ENCODE peak calls at places on chromosomes 13 and 19, in five cellular contexts. M is tibial nerve, I is mucosa of descending colon, E is PC-9, X is ascending aorta. O is an unnamed sample.

GRCh38 chr13:22801402-22802003 is 379.3 kb upstream of the SGCG start:
- DNase-seq in M (no peak), I (no peak), E (no peak), X (no peak), O (no peak)

GRCh38 chr13:110281736-110282135 is 25.2 kb downstream of the COL4A1 start:
- DNase-seq in M (no peak), I (no peak), E (no peak), X (no peak), O (no peak)

GRCh38 chr13:50400035-50400726 is 384.9 kb downstream of the KCNRG start:
- DNase-seq in M (no peak), I (no peak), E (no peak), X (no peak), O (no peak)

GRCh38 chr13:31322025-31322424 is 122.2 kb downstream of the B3GLCT start:
- DNase-seq in M (no peak), I (no peak), E (no peak), X (no peak), O (peak)

GRCh38 chr13:23899555-23899954 is 2.3 kb upstream of the C1QTNF9B start:
- DNase-seq in M (no peak), I (no peak), E (no peak), X (no peak), O (no peak)

GRCh38 chr13:103883152-103883551 is 816.9 kb upstream of the SLC10A2 start:
- DNase-seq in M (peak), I (peak), E (peak), X (peak), O (peak)

GRCh38 chr19:8132858-8133458 is 16.4 kb downstream of the FBN3 start:
- DNase-seq in M (no peak), I (no peak), E (peak), X (no peak), O (no peak)

GRCh38 chr13:65829241-65830008 is 1400.7 kb downstream of the PCDH9 start:
- DNase-seq in M (no peak), I (no peak), E (no peak), X (no peak), O (no peak)

GRCh38 chr13:99956473-99957349 is 14.9 kb downstream of the ZIC5 start:
- DNase-seq in M (no peak), I (no peak), E (no peak), X (no peak), O (no peak)

GRCh38 chr13:100454876-100455275 is 133.7 kb downstream of the GGACT start:
- DNase-seq in M (no peak), I (no peak), E (peak), X (no peak), O (no peak)

GRCh38 chr19:28234637-28235036 is 978.3 kb downstream of the UQCRFS1 start:
- DNase-seq in M (no peak), I (no peak), E (no peak), X (no peak), O (no peak)

GRCh38 chr13:46554971-46555370 is 2.0 kb downstream of the LRCH1 start:
- DNase-seq in M (no peak), I (no peak), E (no peak), X (no peak), O (no peak)

GRCh38 chr13:72125561-72125960 is 258.6 kb upstream of the DACH1 start:
- DNase-seq in M (no peak), I (no peak), E (no peak), X (no peak), O (peak)

GRCh38 chr13:29886446-29886845 is 36.0 kb upstream of the UBL3 start:
- DNase-seq in M (no peak), I (no peak), E (no peak), X (no peak), O (no peak)

GRCh38 chr13:73548444-73548843 is 489.6 kb downstream of the KLF5 start:
- DNase-seq in M (no peak), I (no peak), E (no peak), X (no peak), O (no peak)

GRCh38 chr13:42001580-42001979 is 40.7 kb upstream of the VWA8 start:
- DNase-seq in M (no peak), I (no peak), E (no peak), X (no peak), O (peak)

GRCh38 chr19:3275068-3275582 is 50.7 kb downstream of the CELF5 start:
- DNase-seq in M (no peak), I (no peak), E (no peak), X (no peak), O (no peak)

GRCh38 chr13:113880651-113881611 is 17.1 kb upstream of the GAS6 start:
- DNase-seq in M (no peak), I (no peak), E (no peak), X (no peak), O (no peak)

GRCh38 chr19:14248578-14249011 is 42.6 kb upstream of the ADGRL1 start:
- DNase-seq in M (peak), I (peak), E (no peak), X (peak), O (no peak)

GRCh38 chr19:7251502-7251901 is 42.7 kb downstream of the INSR start:
- DNase-seq in M (no peak), I (no peak), E (no peak), X (no peak), O (no peak)

GRCh38 chr13:78194904-78195639 is 276.4 kb upstream of the EDNRB start:
- DNase-seq in M (no peak), I (no peak), E (no peak), X (no peak), O (peak)

GRCh38 chr13:21684576-21684975 is 13.7 kb downstream of the FGF9 start:
- DNase-seq in M (no peak), I (no peak), E (no peak), X (no peak), O (no peak)

GRCh38 chr13:46057251-46058015 is 4.9 kb upstream of the ZC3H13 start:
- DNase-seq in M (no peak), I (no peak), E (no peak), X (no peak), O (no peak)

GRCh38 chr19:18756896-18757295 is 34.2 kb downstream of the COMP start:
- DNase-seq in M (no peak), I (no peak), E (no peak), X (no peak), O (no peak)

GRCh38 chr19:5903054-5903501 is 512 bp downstream of the NDUFA11 start:
- DNase-seq in M (no peak), I (no peak), E (no peak), X (no peak), O (no peak)

GRCh38 chr13:112703449-112703848 is 13.6 kb downstream of the ATP11A start:
- DNase-seq in M (no peak), I (no peak), E (no peak), X (no peak), O (no peak)

GRCh38 chr19:17942582-17943283 is 9.9 kb downstream of the CCDC124 start:
- DNase-seq in M (no peak), I (no peak), E (no peak), X (no peak), O (no peak)

GRCh38 chr19:35618857-35619256 is 6.3 kb downstream of the HAUS5 start:
- DNase-seq in M (no peak), I (no peak), E (no peak), X (no peak), O (no peak)

GRCh38 chr13:23876265-23876664 is 12.9 kb downstream of the MIPEP start:
- DNase-seq in M (no peak), I (no peak), E (no peak), X (no peak), O (no peak)

GRCh38 chr19:289651-290538 is 1.3 kb downstream of the PLPP2 start:
- DNase-seq in M (no peak), I (peak), E (peak), X (no peak), O (no peak)
- H3K4me3 ChIP-seq in M (no peak), I (peak), E (peak), X (no peak), O (peak)

GRCh38 chr19:1957562-1958248 is 16.7 kb downstream of the CSNK1G2 start:
- DNase-seq in M (no peak), I (no peak), E (no peak), X (no peak), O (no peak)

GRCh38 chr19:1955171-1956142 is 14.5 kb downstream of the CSNK1G2 start:
- DNase-seq in M (no peak), I (no peak), E (no peak), X (no peak), O (no peak)

GRCh38 chr19:1954547-1954946 is 13.6 kb downstream of the CSNK1G2 start:
- DNase-seq in M (no peak), I (no peak), E (no peak), X (no peak), O (no peak)

GRCh38 chr19:1956868-1957492 is 16.0 kb downstream of the CSNK1G2 start:
- DNase-seq in M (no peak), I (no peak), E (no peak), X (no peak), O (no peak)

DNA sequence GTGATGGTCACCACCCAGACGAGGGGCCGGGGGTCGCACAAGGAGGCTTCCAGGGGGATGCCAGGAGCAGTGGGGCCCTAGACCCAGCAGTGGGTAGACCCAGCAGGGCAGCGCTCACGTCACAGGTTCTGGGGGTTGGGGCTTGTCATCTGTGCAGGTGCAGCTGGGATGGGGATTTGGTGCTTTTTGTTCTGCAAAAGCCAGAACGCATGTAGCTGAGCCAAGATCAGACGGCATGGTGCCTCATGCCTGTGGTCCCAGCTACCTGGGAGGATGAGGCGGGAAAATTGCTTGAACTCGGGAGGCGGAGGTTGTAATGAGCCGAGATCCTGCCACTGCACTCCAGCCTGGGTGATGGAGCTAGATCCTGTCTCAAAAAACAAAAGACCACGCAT is 15.2 kb downstream of the CSNK1G2 start:
- DNase-seq in M (no peak), I (no peak), E (no peak), X (no peak), O (no peak)
- H3K4me3 ChIP-seq in M (no peak), I (no peak), E (no peak), X (no peak), O (no peak)

DNA sequence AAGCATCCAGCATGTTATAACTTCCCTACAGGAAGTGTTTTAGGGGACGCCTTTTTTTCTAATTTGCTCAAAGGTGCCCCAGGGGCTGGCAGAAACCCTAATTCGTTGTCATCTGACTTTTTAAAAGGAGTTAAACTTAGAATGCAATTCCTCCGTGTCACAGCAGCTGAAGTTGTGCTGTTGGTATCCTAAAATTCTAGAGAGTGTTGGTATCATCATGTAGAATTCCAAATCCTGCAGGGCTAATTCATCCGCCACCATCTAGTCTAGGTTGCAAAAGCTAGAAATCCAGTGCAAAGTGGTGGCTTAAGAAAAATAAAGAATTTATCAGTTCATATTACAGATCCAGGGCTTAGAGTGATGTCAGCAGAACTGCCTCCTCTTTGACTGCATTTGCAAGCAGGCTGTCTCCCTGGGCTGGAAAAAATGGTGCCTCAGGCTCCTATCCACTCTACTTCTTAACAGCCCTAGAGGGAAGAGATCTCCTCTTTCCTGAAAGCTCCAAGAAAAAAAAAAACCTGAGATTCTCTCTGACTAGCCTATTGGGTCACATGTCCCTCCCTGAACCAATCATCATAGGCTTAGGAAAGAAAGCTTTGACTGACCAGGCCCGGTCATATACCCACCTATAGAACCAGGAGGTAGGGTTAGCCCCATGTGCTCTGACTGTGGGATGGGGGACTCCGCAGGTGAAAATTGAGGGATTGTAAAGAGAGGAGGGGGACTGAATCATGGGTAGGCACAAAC is 73.0 kb downstream of the MAP4K1 start:
- DNase-seq in M (no peak), I (no peak), E (peak), X (no peak), O (peak)
- H3K4me3 ChIP-seq in M (no peak), I (no peak), E (no peak), X (peak), O (no peak)

GRCh38 chr19:15427991-15428471 is 9.2 kb upstream of the AKAP8L start:
- DNase-seq in M (no peak), I (no peak), E (no peak), X (no peak), O (no peak)

GRCh38 chr19:15428956-15429824 is 10.4 kb upstream of the AKAP8L start:
- DNase-seq in M (no peak), I (no peak), E (no peak), X (no peak), O (no peak)

GRCh38 chr19:15431396-15432017 is 12.7 kb upstream of the AKAP8L start:
- DNase-seq in M (no peak), I (no peak), E (no peak), X (no peak), O (no peak)

GRCh38 chr19:15430526-15431120 is 11.8 kb upstream of the AKAP8L start:
- DNase-seq in M (no peak), I (no peak), E (no peak), X (no peak), O (no peak)

DNA sequence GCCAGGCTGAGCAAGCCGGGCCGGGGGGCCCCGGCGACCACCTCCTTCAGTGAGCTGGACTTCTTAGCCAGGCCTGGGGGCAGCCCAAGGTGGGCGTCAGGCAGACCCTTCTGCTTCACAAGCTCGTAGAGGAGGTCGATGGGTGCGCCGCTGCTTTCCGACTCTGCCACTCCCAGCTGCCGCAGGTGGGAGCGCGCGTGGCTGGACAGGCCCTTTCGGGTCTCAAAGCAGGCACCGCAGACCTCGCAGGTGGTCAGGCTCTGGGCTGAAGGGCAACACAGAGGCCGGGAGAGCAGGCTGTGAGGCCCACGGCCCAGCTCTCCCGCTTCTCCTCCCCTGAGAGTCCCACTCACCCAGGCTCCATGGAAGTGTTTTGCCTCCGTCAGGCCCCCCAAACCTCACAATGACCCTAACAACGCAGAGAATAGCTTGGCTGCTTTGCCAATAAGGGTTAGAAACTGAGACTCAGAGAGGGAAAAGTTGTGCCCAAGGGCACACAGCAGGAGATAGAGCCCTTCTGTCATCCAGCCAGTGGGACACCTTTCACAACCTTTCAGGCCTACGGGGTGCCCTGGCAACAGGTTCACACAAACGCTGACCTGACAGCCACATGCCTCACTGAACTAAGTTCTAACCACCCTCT is 11.2 kb upstream of the AKAP8L start:
- DNase-seq in M (no peak), I (no peak), E (no peak), X (no peak), O (no peak)
- H3K4me3 ChIP-seq in M (no peak), I (no peak), E (no peak), X (no peak), O (no peak)

GRCh38 chr19:50983625-50984292 is at the start of gene KLK7:
- DNase-seq in M (no peak), I (no peak), E (no peak), X (no peak), O (no peak)
- H3K4me3 ChIP-seq in M (no peak), I (no peak), E (no peak), X (no peak), O (no peak)

GRCh38 chr19:44820648-44821609 is 12.0 kb downstream of the BCAM start:
- DNase-seq in M (no peak), I (no peak), E (no peak), X (peak), O (no peak)
- H3K4me3 ChIP-seq in M (no peak), I (no peak), E (no peak), X (peak), O (no peak)

O was measured in skeletal muscle cell.